ENCODE peak calls at places on chromosomes 5 and 9, in seven cellular contexts. E is HCT116; T is CD8-positive, alpha-beta T cell; K is naive B cell; Z is GM12892; I is LoVo; R is lung microvascular endothelial cell. P is an unnamed sample.
A peak's percentile ranks its signal among the peaks of the same experiment; 100 is the strongest.

GRCh38 chr9:129081388-129081889 is 528 bp downstream of the DOLPP1 start:
- DNase-seq in K (no peak), E (no peak), R (no peak), I (no peak), T (no peak), Z (peak; percentile 98), P (no peak)

GRCh38 chr5:2103940-2104339 is 221.2 kb upstream of the IRX4 start:
- DNase-seq in I (no peak), T (no peak), E (no peak), Z (no peak), K (no peak), R (no peak), P (no peak)

GRCh38 chr5:14064841-14065240 is 78.3 kb upstream of the TRIO start:
- DNase-seq in K (no peak), T (no peak), Z (no peak), R (no peak), I (no peak), E (no peak), P (no peak)

GRCh38 chr9:94554439-94555331 is at the start of gene PCAT7:
- DNase-seq in E (peak; percentile 74), I (peak; percentile 89), K (no peak), Z (no peak), R (peak; percentile 54), T (no peak), P (peak; percentile 21)

GRCh38 chr9:101791938-101792337 is 53.5 kb upstream of the GRIN3A start:
- DNase-seq in T (no peak), R (peak; percentile 36), Z (no peak), K (no peak), I (no peak), E (peak; percentile 10), P (no peak)

GRCh38 chr5:176927562-176927961 is 28.4 kb upstream of the HK3 start:
- DNase-seq in E (no peak), R (no peak), K (no peak), Z (no peak), T (no peak), I (no peak), P (no peak)

GRCh38 chr9:136821333-136822031 is 13.7 kb downstream of the RABL6 start:
- DNase-seq in Z (no peak), R (peak; percentile 53), I (no peak), T (no peak), E (no peak), K (no peak), P (no peak)

GRCh38 chr5:90529939-90530677 is 724 bp upstream of the LYSMD3 start:
- DNase-seq in E (peak; percentile 58), K (no peak), R (peak; percentile 72), T (no peak), I (peak; percentile 78), Z (peak; percentile 28), P (peak; percentile 36)

GRCh38 chr5:119328753-119329602 is 26.8 kb upstream of the TNFAIP8 start:
- DNase-seq in T (no peak), K (no peak), Z (no peak), R (no peak), E (no peak), I (no peak), P (no peak)

GRCh38 chr5:136109453-136109852 is 23.2 kb upstream of the SMAD5 start:
- DNase-seq in I (no peak), K (no peak), Z (no peak), T (no peak), R (no peak), E (no peak), P (no peak)

GRCh38 chr5:113034182-113034773 is 57.7 kb downstream of the DCP2 start:
- DNase-seq in K (no peak), I (no peak), E (no peak), T (no peak), R (no peak), Z (no peak), P (no peak)

GRCh38 chr9:36134761-36135505 is 1.6 kb upstream of the GLIPR2 start:
- DNase-seq in T (peak; percentile 42), Z (no peak), E (no peak), I (no peak), K (no peak), R (no peak), P (no peak)

GRCh38 chr5:108101816-108102215 is 280.1 kb downstream of the FBXL17 start:
- DNase-seq in R (no peak), K (no peak), Z (no peak), T (no peak), I (no peak), E (no peak), P (peak; percentile 11)

GRCh38 chr9:13863112-13863511 is 450.8 kb downstream of the NFIB start:
- DNase-seq in T (no peak), R (no peak), E (no peak), Z (no peak), I (no peak), K (no peak), P (peak; percentile 18)

GRCh38 chr9:112056986-112057385 is 118.1 kb downstream of the SUSD1 start:
- DNase-seq in Z (no peak), E (no peak), R (no peak), K (no peak), I (no peak), T (no peak), P (no peak)

GRCh38 chr5:181217111-181217804 is 5.8 kb upstream of the TRIM41 start:
- DNase-seq in Z (no peak), I (peak; percentile 64), K (peak; percentile 65), T (peak; percentile 79), R (peak; percentile 48), E (no peak), P (peak; percentile 44)

GRCh38 chr9:136615631-136616306 is 46.9 kb upstream of the EGFL7 start:
- DNase-seq in E (no peak), T (no peak), Z (no peak), R (no peak), K (no peak), I (no peak), P (peak; percentile 13)

GRCh38 chr9:88949425-88949824 is 41.8 kb upstream of the S1PR3 start:
- DNase-seq in Z (no peak), I (no peak), T (no peak), E (no peak), R (peak; percentile 46), K (no peak), P (peak; percentile 73)

GRCh38 chr5:132971483-132972435 is 8.3 kb upstream of the AFF4 start:
- DNase-seq in T (no peak), K (no peak), E (no peak), Z (no peak), R (no peak), I (no peak), P (no peak)

GRCh38 chr9:3936520-3937235 is 363.2 kb downstream of the GLIS3 start:
- DNase-seq in T (no peak), R (peak; percentile 86), Z (no peak), E (no peak), I (no peak), K (no peak), P (peak; percentile 58)